ENCODE peak calls at places on chromosome X, in six cellular contexts. One of them, this sample, is unnamed.

GRCh38 chrX:149497626-149498025 is 7.5 kb downstream of the IDS start:
- DNase-seq in SW480: no peak
- DNase-seq in T1000: peak
- DNase-seq in stimulated activated CD8-positive, alpha-beta memory T cell treated with anti-CD3 and anti-CD28 coated beads, Interleukin-2, amount 100 ng/mL, for 48 hours: no peak
- DNase-seq in GM06990: no peak
- DNase-seq in DMS79 treated with DMSO at 0.1 percent for 48 hours: no peak
- DNase-seq in this sample: no peak

GRCh38 chrX:31266172-31267076 is 194.6 kb upstream of the FTHL17 start:
- DNase-seq in T1000: peak
- DNase-seq in GM06990: peak
- DNase-seq in SW480: no peak
- DNase-seq in stimulated activated CD8-positive, alpha-beta memory T cell treated with anti-CD3 and anti-CD28 coated beads, Interleukin-2, amount 100 ng/mL, for 48 hours: no peak
- DNase-seq in DMS79 treated with DMSO at 0.1 percent for 48 hours: no peak
- DNase-seq in this sample: no peak

GRCh38 chrX:107154787-107155620 is 36.4 kb upstream of the RBM41 start:
- DNase-seq in DMS79 treated with DMSO at 0.1 percent for 48 hours: peak
- DNase-seq in SW480: peak
- DNase-seq in stimulated activated CD8-positive, alpha-beta memory T cell treated with anti-CD3 and anti-CD28 coated beads, Interleukin-2, amount 100 ng/mL, for 48 hours: no peak
- DNase-seq in GM06990: no peak
- DNase-seq in T1000: peak
- DNase-seq in this sample: peak

GRCh38 chrX:41912922-41913321 is 10.4 kb downstream of the CASK start:
- DNase-seq in stimulated activated CD8-positive, alpha-beta memory T cell treated with anti-CD3 and anti-CD28 coated beads, Interleukin-2, amount 100 ng/mL, for 48 hours: no peak
- DNase-seq in SW480: no peak
- DNase-seq in T1000: no peak
- DNase-seq in DMS79 treated with DMSO at 0.1 percent for 48 hours: no peak
- DNase-seq in GM06990: no peak
- DNase-seq in this sample: no peak

GRCh38 chrX:103656623-103657022 is 27.8 kb downstream of the TCEAL1 start:
- DNase-seq in DMS79 treated with DMSO at 0.1 percent for 48 hours: no peak
- DNase-seq in T1000: peak
- DNase-seq in stimulated activated CD8-positive, alpha-beta memory T cell treated with anti-CD3 and anti-CD28 coated beads, Interleukin-2, amount 100 ng/mL, for 48 hours: no peak
- DNase-seq in GM06990: no peak
- DNase-seq in SW480: peak
- DNase-seq in this sample: peak

GRCh38 chrX:22818061-22818460 is 181.7 kb upstream of the DDX53 start:
- DNase-seq in T1000: no peak
- DNase-seq in DMS79 treated with DMSO at 0.1 percent for 48 hours: no peak
- DNase-seq in SW480: no peak
- DNase-seq in GM06990: no peak
- DNase-seq in stimulated activated CD8-positive, alpha-beta memory T cell treated with anti-CD3 and anti-CD28 coated beads, Interleukin-2, amount 100 ng/mL, for 48 hours: no peak
- DNase-seq in this sample: peak

GRCh38 chrX:17183566-17183965 is 191.4 kb upstream of the NHS start:
- DNase-seq in stimulated activated CD8-positive, alpha-beta memory T cell treated with anti-CD3 and anti-CD28 coated beads, Interleukin-2, amount 100 ng/mL, for 48 hours: no peak
- DNase-seq in DMS79 treated with DMSO at 0.1 percent for 48 hours: no peak
- DNase-seq in GM06990: no peak
- DNase-seq in SW480: no peak
- DNase-seq in T1000: no peak
- DNase-seq in this sample: no peak

GRCh38 chrX:70592091-70592490 is 147.5 kb downstream of the DLG3 start:
- DNase-seq in T1000: no peak
- DNase-seq in DMS79 treated with DMSO at 0.1 percent for 48 hours: no peak
- DNase-seq in stimulated activated CD8-positive, alpha-beta memory T cell treated with anti-CD3 and anti-CD28 coated beads, Interleukin-2, amount 100 ng/mL, for 48 hours: peak
- DNase-seq in SW480: peak
- DNase-seq in GM06990: no peak
- DNase-seq in this sample: peak

GRCh38 chrX:77962068-77962902 is 7.2 kb downstream of the PGAM4 start:
- DNase-seq in stimulated activated CD8-positive, alpha-beta memory T cell treated with anti-CD3 and anti-CD28 coated beads, Interleukin-2, amount 100 ng/mL, for 48 hours: no peak
- DNase-seq in DMS79 treated with DMSO at 0.1 percent for 48 hours: no peak
- DNase-seq in SW480: no peak
- DNase-seq in T1000: no peak
- DNase-seq in GM06990: no peak
- DNase-seq in this sample: no peak

GRCh38 chrX:145506225-145506624 is 258.9 kb downstream of the SPANXN1 start:
- DNase-seq in stimulated activated CD8-positive, alpha-beta memory T cell treated with anti-CD3 and anti-CD28 coated beads, Interleukin-2, amount 100 ng/mL, for 48 hours: no peak
- DNase-seq in T1000: no peak
- DNase-seq in DMS79 treated with DMSO at 0.1 percent for 48 hours: no peak
- DNase-seq in GM06990: no peak
- DNase-seq in SW480: no peak
- DNase-seq in this sample: no peak

GRCh38 chrX:45888518-45888917 is 656.7 kb downstream of the ZNF674 start:
- DNase-seq in SW480: no peak
- DNase-seq in GM06990: no peak
- DNase-seq in T1000: no peak
- DNase-seq in stimulated activated CD8-positive, alpha-beta memory T cell treated with anti-CD3 and anti-CD28 coated beads, Interleukin-2, amount 100 ng/mL, for 48 hours: no peak
- DNase-seq in DMS79 treated with DMSO at 0.1 percent for 48 hours: no peak
- DNase-seq in this sample: no peak

GRCh38 chrX:119482497-119483480 is 14.5 kb downstream of the SLC25A5 start:
- DNase-seq in SW480: peak
- DNase-seq in GM06990: peak
- DNase-seq in DMS79 treated with DMSO at 0.1 percent for 48 hours: peak
- DNase-seq in stimulated activated CD8-positive, alpha-beta memory T cell treated with anti-CD3 and anti-CD28 coated beads, Interleukin-2, amount 100 ng/mL, for 48 hours: peak
- DNase-seq in T1000: no peak
- DNase-seq in this sample: peak

GRCh38 chrX:153407736-153408135 is 3.5 kb upstream of the ZFP92 start:
- DNase-seq in T1000: no peak
- DNase-seq in stimulated activated CD8-positive, alpha-beta memory T cell treated with anti-CD3 and anti-CD28 coated beads, Interleukin-2, amount 100 ng/mL, for 48 hours: no peak
- DNase-seq in SW480: no peak
- DNase-seq in GM06990: no peak
- DNase-seq in DMS79 treated with DMSO at 0.1 percent for 48 hours: no peak
- DNase-seq in this sample: no peak

GRCh38 chrX:43557792-43558191 is 98.3 kb upstream of the MAOA start:
- DNase-seq in DMS79 treated with DMSO at 0.1 percent for 48 hours: no peak
- DNase-seq in SW480: peak
- DNase-seq in stimulated activated CD8-positive, alpha-beta memory T cell treated with anti-CD3 and anti-CD28 coated beads, Interleukin-2, amount 100 ng/mL, for 48 hours: peak
- DNase-seq in GM06990: peak
- DNase-seq in T1000: no peak
- DNase-seq in this sample: peak

GRCh38 chrX:20432048-20432447 is 165.3 kb upstream of the RPS6KA3 start:
- DNase-seq in DMS79 treated with DMSO at 0.1 percent for 48 hours: no peak
- DNase-seq in SW480: peak
- DNase-seq in GM06990: no peak
- DNase-seq in stimulated activated CD8-positive, alpha-beta memory T cell treated with anti-CD3 and anti-CD28 coated beads, Interleukin-2, amount 100 ng/mL, for 48 hours: no peak
- DNase-seq in T1000: no peak
- DNase-seq in this sample: peak

This sample was measured in amniotic epithelial cell.